ENCODE peak calls at places on chromosomes 16 and 17, in six cellular contexts. One of them, this sample, is unnamed.

GRCh38 chr16:30155188-30155587 is 28.2 kb upstream of the CORO1A start:
- DNase-seq in K562: no peak
- DNase-seq in GM12878: no peak
- DNase-seq in endothelial cell of umbilical vein: no peak
- DNase-seq in A549: no peak
- DNase-seq in HepG2: no peak
- DNase-seq in this sample: no peak

GRCh38 chr16:9042943-9043680 is 48.3 kb upstream of the HAPSTR1 start:
- DNase-seq in K562: no peak
- DNase-seq in A549: no peak
- DNase-seq in endothelial cell of umbilical vein: no peak
- DNase-seq in GM12878: no peak
- DNase-seq in HepG2: no peak
- DNase-seq in this sample: no peak

GRCh38 chr16:74232831-74233465 is 63.7 kb upstream of the PSMD7 start:
- DNase-seq in endothelial cell of umbilical vein: no peak
- DNase-seq in GM12878: no peak
- DNase-seq in HepG2: no peak
- DNase-seq in K562: no peak
- DNase-seq in A549: no peak
- DNase-seq in this sample: no peak

GRCh38 chr16:55039511-55039910 is 108.8 kb downstream of the IRX5 start:
- DNase-seq in A549: no peak
- DNase-seq in HepG2: no peak
- DNase-seq in K562: no peak
- DNase-seq in GM12878: no peak
- DNase-seq in endothelial cell of umbilical vein: no peak
- DNase-seq in this sample: no peak

GRCh38 chr17:74431568-74432483 is at the start of gene GPRC5C:
- DNase-seq in endothelial cell of umbilical vein: no peak
- DNase-seq in A549: peak
- DNase-seq in GM12878: no peak
- DNase-seq in K562: peak
- DNase-seq in HepG2: peak
- DNase-seq in this sample: peak

GRCh38 chr16:4561565-4561964 is 5.4 kb downstream of the C16orf96 start:
- DNase-seq in GM12878: no peak
- DNase-seq in K562: peak
- DNase-seq in HepG2: no peak
- DNase-seq in A549: no peak
- DNase-seq in endothelial cell of umbilical vein: no peak
- DNase-seq in this sample: no peak

GRCh38 chr16:66741971-66742396 is 9.4 kb downstream of the DYNC1LI2 start:
- DNase-seq in GM12878: no peak
- DNase-seq in A549: no peak
- DNase-seq in endothelial cell of umbilical vein: no peak
- DNase-seq in HepG2: no peak
- DNase-seq in K562: no peak
- DNase-seq in this sample: no peak

GRCh38 chr16:1123525-1124230 is 27.6 kb upstream of the C1QTNF8 start:
- DNase-seq in K562: no peak
- DNase-seq in A549: no peak
- DNase-seq in HepG2: no peak
- DNase-seq in GM12878: no peak
- DNase-seq in endothelial cell of umbilical vein: no peak
- DNase-seq in this sample: no peak

GRCh38 chr17:28086519-28086918 is 44.0 kb downstream of the NLK start:
- DNase-seq in GM12878: no peak
- DNase-seq in A549: no peak
- DNase-seq in endothelial cell of umbilical vein: no peak
- DNase-seq in HepG2: no peak
- DNase-seq in K562: no peak
- DNase-seq in this sample: no peak

GRCh38 chr17:37708616-37709212 is 36.1 kb downstream of the HNF1B start:
- DNase-seq in K562: no peak
- DNase-seq in endothelial cell of umbilical vein: no peak
- DNase-seq in GM12878: no peak
- DNase-seq in HepG2: peak
- DNase-seq in A549: peak
- DNase-seq in this sample: no peak

GRCh38 chr17:38710985-38711384 is 5.9 kb downstream of the MLLT6 start:
- DNase-seq in K562: peak
- DNase-seq in endothelial cell of umbilical vein: no peak
- DNase-seq in HepG2: no peak
- DNase-seq in A549: no peak
- DNase-seq in GM12878: no peak
- DNase-seq in this sample: peak

GRCh38 chr16:9612267-9612666 is 520.8 kb downstream of the HAPSTR1 start:
- DNase-seq in endothelial cell of umbilical vein: peak
- DNase-seq in K562: no peak
- DNase-seq in A549: no peak
- DNase-seq in HepG2: no peak
- DNase-seq in GM12878: no peak
- DNase-seq in this sample: no peak

GRCh38 chr17:1487939-1488825 is 4.3 kb downstream of the MYO1C start:
- DNase-seq in A549: peak
- DNase-seq in HepG2: peak
- DNase-seq in endothelial cell of umbilical vein: peak
- DNase-seq in GM12878: no peak
- DNase-seq in K562: peak
- DNase-seq in this sample: no peak
- TF ChIP-seq POLR2A in A549: peak
- TF ChIP-seq POLR2A in HepG2: peak
- TF ChIP-seq POLR2A in endothelial cell of umbilical vein: peak
- TF ChIP-seq POLR2A in GM12878: no peak
- TF ChIP-seq POLR2A in K562: no peak
- TF ChIP-seq POLR2A in this sample: no peak

GRCh38 chr16:57187508-57187854 is 1.4 kb downstream of the RSPRY1 start:
- DNase-seq in endothelial cell of umbilical vein: no peak
- DNase-seq in GM12878: no peak
- DNase-seq in K562: no peak
- DNase-seq in HepG2: peak
- DNase-seq in A549: no peak
- DNase-seq in this sample: no peak
- TF ChIP-seq MYC in endothelial cell of umbilical vein: no peak
- TF ChIP-seq MYC in GM12878: no peak
- TF ChIP-seq MYC in K562: no peak
- TF ChIP-seq MYC in HepG2: no peak
- TF ChIP-seq MYC in A549: no peak
- TF ChIP-seq MYC in this sample: no peak

GRCh38 chr17:16286947-16287562 is 66.2 kb downstream of the CENPV start:
- DNase-seq in HepG2: no peak
- DNase-seq in endothelial cell of umbilical vein: no peak
- DNase-seq in GM12878: peak
- DNase-seq in A549: peak
- DNase-seq in K562: no peak
- DNase-seq in this sample: peak

GRCh38 chr17:16287563-16288027 is 65.7 kb downstream of the CENPV start:
- DNase-seq in A549: peak
- DNase-seq in GM12878: peak
- DNase-seq in endothelial cell of umbilical vein: peak
- DNase-seq in HepG2: peak
- DNase-seq in K562: no peak
- DNase-seq in this sample: peak

GRCh38 chr17:16283705-16284104 is 66.7 kb downstream of the PIGL start:
- DNase-seq in K562: no peak
- DNase-seq in GM12878: no peak
- DNase-seq in A549: peak
- DNase-seq in endothelial cell of umbilical vein: peak
- DNase-seq in HepG2: no peak
- DNase-seq in this sample: no peak

GRCh38 chr17:16285646-16286008 is 67.6 kb downstream of the CENPV start:
- DNase-seq in A549: no peak
- DNase-seq in HepG2: no peak
- DNase-seq in K562: no peak
- DNase-seq in endothelial cell of umbilical vein: no peak
- DNase-seq in GM12878: no peak
- DNase-seq in this sample: no peak

GRCh38 chr17:16286009-16286946 is 67.0 kb downstream of the CENPV start:
- DNase-seq in GM12878: peak
- DNase-seq in A549: peak
- DNase-seq in HepG2: peak
- DNase-seq in endothelial cell of umbilical vein: peak
- DNase-seq in K562: peak
- DNase-seq in this sample: peak
- TF ChIP-seq POLR2A in GM12878: peak
- TF ChIP-seq POLR2A in A549: peak
- TF ChIP-seq POLR2A in HepG2: peak
- TF ChIP-seq POLR2A in endothelial cell of umbilical vein: peak
- TF ChIP-seq POLR2A in K562: peak
- TF ChIP-seq POLR2A in this sample: peak

DNA sequence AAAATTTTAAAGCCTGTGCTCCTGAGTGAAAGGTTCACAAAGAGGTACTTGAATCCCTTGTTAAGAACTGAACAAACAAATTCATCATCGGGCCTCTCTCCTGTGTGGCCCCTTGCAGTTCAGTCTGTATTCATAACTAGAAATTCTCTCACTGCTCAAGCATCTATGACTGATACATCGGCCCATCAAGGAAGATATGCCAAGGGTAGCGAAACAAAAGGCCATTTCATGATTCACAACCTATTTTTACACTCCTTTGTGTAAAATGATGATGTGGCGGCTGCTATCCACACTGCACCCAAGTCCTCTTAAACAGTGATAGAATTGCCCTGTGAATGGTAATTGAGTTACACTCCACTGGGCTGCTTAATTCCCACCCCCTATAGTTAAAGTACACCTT is 204.6 kb downstream of the STX8 start:
- DNase-seq in endothelial cell of umbilical vein: peak
- DNase-seq in K562: no peak
- DNase-seq in A549: peak
- DNase-seq in GM12878: peak
- DNase-seq in HepG2: peak
- DNase-seq in this sample: no peak
- TF ChIP-seq MYC in endothelial cell of umbilical vein: no peak
- TF ChIP-seq MYC in K562: no peak
- TF ChIP-seq MYC in A549: no peak
- TF ChIP-seq MYC in GM12878: no peak
- TF ChIP-seq MYC in HepG2: no peak
- TF ChIP-seq MYC in this sample: no peak

GRCh38 chr16:2339521-2340484 is 725 bp downstream of the ABCA3 start:
- DNase-seq in HepG2: peak
- DNase-seq in K562: peak
- DNase-seq in endothelial cell of umbilical vein: peak
- DNase-seq in GM12878: no peak
- DNase-seq in A549: peak
- DNase-seq in this sample: peak

GRCh38 chr16:2337431-2338296 is 2.9 kb downstream of the ABCA3 start:
- DNase-seq in HepG2: no peak
- DNase-seq in GM12878: no peak
- DNase-seq in K562: no peak
- DNase-seq in A549: no peak
- DNase-seq in endothelial cell of umbilical vein: peak
- DNase-seq in this sample: no peak

GRCh38 chr16:2341456-2342447 is 1.2 kb upstream of the ABCA3 start:
- DNase-seq in A549: no peak
- DNase-seq in GM12878: no peak
- DNase-seq in HepG2: no peak
- DNase-seq in K562: no peak
- DNase-seq in endothelial cell of umbilical vein: no peak
- DNase-seq in this sample: no peak

GRCh38 chr16:2343211-2343610 is 2.7 kb upstream of the ABCA3 start:
- DNase-seq in A549: no peak
- DNase-seq in endothelial cell of umbilical vein: no peak
- DNase-seq in HepG2: no peak
- DNase-seq in GM12878: no peak
- DNase-seq in K562: peak
- DNase-seq in this sample: no peak

DNA sequence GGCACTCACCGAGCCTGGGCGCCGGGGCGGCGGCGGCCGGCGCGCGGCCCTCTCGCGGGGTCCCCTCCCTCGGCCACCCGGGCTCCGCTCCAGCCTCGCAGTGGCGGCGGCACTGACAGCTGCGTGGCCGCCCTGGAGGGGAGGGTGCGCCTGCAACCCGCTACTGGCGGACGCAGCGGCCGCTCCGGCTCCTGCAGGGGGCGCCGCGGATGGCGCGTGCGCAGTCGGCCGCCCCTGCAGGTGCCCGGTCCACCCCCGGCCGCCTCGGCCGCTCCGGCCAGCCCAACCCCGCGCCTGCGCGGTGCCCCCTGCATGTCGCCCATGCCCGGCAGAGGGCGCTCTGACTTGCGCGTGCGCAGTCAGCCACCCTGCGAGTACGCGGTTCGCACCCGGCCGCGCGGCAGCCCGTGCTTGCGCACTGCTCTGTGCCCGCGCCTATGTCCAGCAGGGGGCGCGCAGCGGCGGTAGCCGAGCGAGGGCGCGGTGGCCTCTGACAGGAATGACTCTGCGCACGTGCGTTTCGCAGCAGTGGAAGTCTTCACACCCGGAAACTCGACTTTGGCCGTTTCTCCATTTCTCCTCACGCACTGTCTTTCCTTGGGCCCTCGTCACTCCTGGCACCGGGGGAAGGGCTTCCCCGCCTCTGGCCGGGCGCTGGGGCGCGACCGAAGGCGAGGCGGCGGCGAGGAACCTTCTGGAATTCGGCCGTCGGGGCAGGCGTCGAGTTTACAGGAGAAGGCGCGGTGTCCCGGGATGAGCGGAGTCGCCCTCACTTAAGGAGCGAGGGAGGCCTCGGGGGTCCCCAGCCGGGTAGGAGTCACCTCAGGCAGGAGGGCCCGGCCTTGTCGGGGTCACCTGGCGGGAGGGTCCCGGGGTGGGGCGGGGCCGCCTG is at the start of gene ABCA3:
- DNase-seq in K562: peak
- DNase-seq in endothelial cell of umbilical vein: peak
- DNase-seq in GM12878: peak
- DNase-seq in HepG2: peak
- DNase-seq in A549: peak
- DNase-seq in this sample: peak
- TF ChIP-seq POLR2A in K562: no peak
- TF ChIP-seq POLR2A in endothelial cell of umbilical vein: peak
- TF ChIP-seq POLR2A in GM12878: peak
- TF ChIP-seq POLR2A in HepG2: no peak
- TF ChIP-seq POLR2A in A549: peak
- TF ChIP-seq POLR2A in this sample: peak

GRCh38 chr17:57186231-57187019 is 69.9 kb upstream of the MSI2 start:
- DNase-seq in endothelial cell of umbilical vein: peak
- DNase-seq in GM12878: no peak
- DNase-seq in HepG2: no peak
- DNase-seq in A549: no peak
- DNase-seq in K562: no peak
- DNase-seq in this sample: no peak
- TF ChIP-seq MYC in endothelial cell of umbilical vein: no peak
- TF ChIP-seq MYC in GM12878: no peak
- TF ChIP-seq MYC in HepG2: no peak
- TF ChIP-seq MYC in A549: no peak
- TF ChIP-seq MYC in K562: no peak
- TF ChIP-seq MYC in this sample: no peak

GRCh38 chr17:4948166-4948996 is at the start of gene PFN1:
- DNase-seq in HepG2: peak
- DNase-seq in A549: peak
- DNase-seq in GM12878: peak
- DNase-seq in endothelial cell of umbilical vein: peak
- DNase-seq in K562: peak
- DNase-seq in this sample: peak
- TF ChIP-seq POLR2A in HepG2: peak
- TF ChIP-seq POLR2A in A549: peak
- TF ChIP-seq POLR2A in GM12878: peak
- TF ChIP-seq POLR2A in endothelial cell of umbilical vein: peak
- TF ChIP-seq POLR2A in K562: peak
- TF ChIP-seq POLR2A in this sample: peak

GRCh38 chr17:67942810-67943209 is 53.5 kb downstream of the C17orf58 start:
- DNase-seq in GM12878: no peak
- DNase-seq in HepG2: no peak
- DNase-seq in endothelial cell of umbilical vein: peak
- DNase-seq in K562: peak
- DNase-seq in A549: peak
- DNase-seq in this sample: peak
- TF ChIP-seq MYC in GM12878: no peak
- TF ChIP-seq MYC in HepG2: no peak
- TF ChIP-seq MYC in endothelial cell of umbilical vein: no peak
- TF ChIP-seq MYC in K562: no peak
- TF ChIP-seq MYC in A549: no peak
- TF ChIP-seq MYC in this sample: no peak

This sample was measured in NB4.